ENCODE peak calls at places on chromosomes 12 and 14, in seven cellular contexts. Q, M, P, A, J, E and O are unnamed samples.

GRCh38 chr12:117685115-117685926 is 283.5 kb downstream of the KSR2 start:
- DNase-seq in M (peak; percentile 94), J (peak; percentile 80), A (no peak), Q (peak; percentile 91), E (no peak), P (no peak), O (peak; percentile 79)

GRCh38 chr14:101233391-101233790 is 327.9 kb upstream of the DIO3 start:
- DNase-seq in J (no peak), Q (peak; percentile 23), A (no peak), M (no peak), P (no peak), E (no peak), O (no peak)

GRCh38 chr14:59306775-59307174 is 118.3 kb downstream of the DAAM1 start:
- DNase-seq in M (no peak), J (no peak), Q (no peak), A (no peak), E (no peak), P (no peak), O (no peak)

GRCh38 chr14:37417833-37418232 is 177.2 kb downstream of the FOXA1 start:
- DNase-seq in P (no peak), E (no peak), Q (no peak), A (no peak), J (no peak), M (no peak), O (no peak)

GRCh38 chr12:52126605-52127578 is 47.4 kb downstream of the SMIM41 start:
- DNase-seq in A (no peak), J (no peak), P (no peak), Q (peak; percentile 78), M (no peak), E (no peak), O (no peak)

GRCh38 chr12:118377891-118378470 is 1.6 kb downstream of the SUDS3 start:
- DNase-seq in A (peak; percentile 64), Q (no peak), P (no peak), J (peak; percentile 76), M (peak; percentile 48), E (peak; percentile 48), O (peak; percentile 75)

GRCh38 chr12:20415641-20416040 is 47.3 kb downstream of the PDE3A start:
- DNase-seq in E (no peak), Q (no peak), J (no peak), M (no peak), A (no peak), P (no peak), O (no peak)

GRCh38 chr12:55965240-55965639 is 602 bp downstream of the PMEL start:
- DNase-seq in J (no peak), M (peak; percentile 63), A (no peak), E (no peak), Q (no peak), P (no peak), O (no peak)

GRCh38 chr12:11067514-11067913 is 5.4 kb upstream of the TAS2R46 start:
- DNase-seq in M (no peak), A (no peak), J (peak; percentile 20), E (no peak), Q (no peak), P (no peak), O (no peak)

GRCh38 chr14:84425968-84426367 is 1104.0 kb upstream of the FLRT2 start:
- DNase-seq in Q (no peak), A (no peak), M (no peak), J (no peak), P (no peak), E (no peak), O (no peak)

GRCh38 chr14:102965282-102965681 is 42.8 kb downstream of the AMN start:
- DNase-seq in A (no peak), Q (no peak), E (no peak), J (no peak), P (no peak), M (no peak), O (no peak)

GRCh38 chr12:33967760-33968159 is 54.5 kb upstream of the ALG10 start:
- DNase-seq in E (no peak), Q (no peak), A (no peak), M (no peak), P (no peak), J (no peak), O (no peak)

GRCh38 chr14:76257842-76258397 is 106.2 kb downstream of the GPATCH2L start:
- DNase-seq in Q (no peak), P (no peak), M (peak; percentile 24), E (no peak), A (no peak), J (no peak), O (no peak)

GRCh38 chr14:74524076-74524812 is 30.7 kb downstream of the ISCA2 start:
- DNase-seq in M (no peak), P (no peak), Q (no peak), E (no peak), A (no peak), J (no peak), O (no peak)

GRCh38 chr12:40691913-40692616 is at the start of gene CNTN1:
- DNase-seq in A (peak; percentile 30), M (peak; percentile 96), E (no peak), Q (peak; percentile 89), P (peak; percentile 7), J (peak; percentile 39), O (peak; percentile 83)

GRCh38 chr14:32567543-32568384 is 238.7 kb downstream of the AKAP6 start:
- DNase-seq in M (no peak), Q (no peak), E (no peak), J (no peak), A (no peak), P (no peak), O (no peak)

GRCh38 chr14:52299692-52300278 is 14.3 kb upstream of the PTGER2 start:
- DNase-seq in Q (no peak), M (peak; percentile 66), P (no peak), A (peak; percentile 42), E (no peak), J (no peak), O (no peak)

GRCh38 chr12:68428211-68428610 is 96.0 kb upstream of the MDM1 start:
- DNase-seq in J (no peak), E (no peak), P (no peak), A (no peak), Q (no peak), M (peak; percentile 56), O (no peak)

GRCh38 chr14:99325016-99325415 is 53.0 kb upstream of the BCL11B start:
- DNase-seq in A (no peak), P (no peak), E (no peak), Q (no peak), M (no peak), J (no peak), O (no peak)

GRCh38 chr12:122951406-122951805 is 14.9 kb downstream of the ABCB9 start:
- DNase-seq in Q (no peak), E (no peak), A (peak; percentile 43), P (no peak), J (peak; percentile 77), M (no peak), O (no peak)

GRCh38 chr12:68470664-68471328 is 138.6 kb upstream of the MDM1 start:
- DNase-seq in J (no peak), P (no peak), Q (no peak), E (no peak), A (no peak), M (no peak), O (no peak)

GRCh38 chr14:49727171-49727570 is 34.3 kb downstream of the KLHDC1 start:
- DNase-seq in M (no peak), J (no peak), P (no peak), A (no peak), Q (no peak), E (no peak), O (no peak)

GRCh38 chr12:107344035-107344808 is 250.9 kb upstream of the CRY1 start:
- DNase-seq in Q (no peak), E (no peak), M (no peak), J (no peak), A (no peak), P (no peak), O (no peak)

DNA sequence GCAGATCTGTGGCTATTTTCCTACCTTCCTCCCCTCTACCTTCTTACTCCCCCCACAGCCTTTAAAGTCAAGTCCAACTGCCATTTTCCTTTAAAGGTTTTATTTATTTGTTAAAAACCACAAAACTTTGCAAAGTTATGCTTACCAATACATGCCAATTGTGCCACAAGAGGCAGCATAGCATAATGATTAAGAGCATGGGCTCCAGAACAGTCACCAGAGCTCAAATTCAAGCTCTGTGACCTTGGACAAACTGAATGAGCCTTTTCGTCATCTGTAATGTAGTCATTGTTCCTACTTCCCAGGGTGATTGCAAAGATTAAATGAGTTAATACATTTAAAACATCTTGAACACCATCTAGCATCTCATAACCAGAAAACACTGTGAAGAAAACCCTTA is 13.0 kb upstream of the FMNL3 start:
- DNase-seq in M (no peak), A (no peak), J (no peak), E (no peak), Q (no peak), P (no peak), O (no peak)
- TF ChIP-seq CTCF in M (no peak), A (peak; percentile 10), J (no peak), E (no peak), Q (no peak), P (no peak), O (no peak)

GRCh38 chr14:104075530-104076151 is 9.9 kb upstream of the ASPG start:
- DNase-seq in M (peak; percentile 55), J (no peak), P (no peak), Q (no peak), A (no peak), E (no peak), O (peak; percentile 10)
- TF ChIP-seq CTCF in M (peak; percentile 63), J (no peak), P (no peak), Q (no peak), A (no peak), E (peak; percentile 14), O (peak; percentile 62)

DNA sequence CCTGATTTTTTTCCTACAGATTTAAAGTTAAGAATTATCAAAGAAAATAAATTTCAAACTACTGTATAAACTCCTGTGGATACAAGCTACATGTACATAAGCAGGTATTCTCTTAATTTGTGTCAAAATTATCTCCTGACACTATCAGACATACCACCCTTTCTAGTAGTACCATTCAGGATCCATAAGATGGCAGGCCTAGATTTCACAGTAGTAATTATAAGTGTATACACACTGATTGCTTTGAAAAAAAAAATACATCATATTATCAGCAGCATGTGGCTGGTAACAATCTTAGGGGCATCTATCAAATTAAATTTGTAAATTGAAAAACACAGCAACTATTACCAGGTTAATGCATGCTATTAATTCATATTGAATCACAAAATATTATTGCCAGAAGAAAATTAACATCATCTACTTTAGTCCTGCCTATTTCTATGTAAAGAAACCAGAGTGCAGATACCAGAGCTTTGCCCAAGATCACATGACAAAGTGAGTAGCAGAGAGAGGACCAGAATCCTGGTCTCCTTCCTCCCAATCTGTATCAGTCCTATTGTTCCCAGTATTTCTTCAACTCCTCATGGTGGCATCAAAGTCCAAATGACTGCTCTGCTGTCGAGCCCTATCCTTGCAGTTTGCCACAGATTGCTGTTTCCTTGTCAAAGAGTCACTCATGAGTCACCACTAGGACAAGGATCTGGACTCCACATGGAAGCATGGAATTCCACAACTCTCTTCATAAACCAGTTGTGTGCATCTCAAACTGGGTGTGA is 27.7 kb upstream of the CALM1 start:
- DNase-seq in J (peak; percentile 46), Q (no peak), A (no peak), E (no peak), P (no peak), M (no peak), O (no peak)
- TF ChIP-seq CTCF in J (no peak), Q (no peak), A (no peak), E (peak; percentile 74), P (no peak), M (no peak), O (no peak)

GRCh38 chr12:84843588-84844144 is 68.9 kb downstream of the SLC6A15 start:
- DNase-seq in J (no peak), P (no peak), E (no peak), A (no peak), M (no peak), Q (no peak), O (no peak)

GRCh38 chr12:84840356-84840755 is 72.2 kb downstream of the SLC6A15 start:
- DNase-seq in A (no peak), J (no peak), P (no peak), Q (no peak), E (no peak), M (no peak), O (no peak)

GRCh38 chr12:84842406-84843013 is 70.1 kb downstream of the SLC6A15 start:
- DNase-seq in M (peak; percentile 66), P (no peak), Q (no peak), J (no peak), E (no peak), A (peak; percentile 42), O (no peak)
- TF ChIP-seq CTCF in M (peak; percentile 98), P (peak; percentile 27), Q (peak; percentile 25), J (peak; percentile 58), E (peak; percentile 52), A (peak; percentile 53), O (peak; percentile 94)